ENCODE peak calls at places on chromosome 10, in seven cellular contexts. One of them, this sample, is unnamed.

GRCh38 chr10:91974960-91975359 is 51.4 kb downstream of the BTAF1 start:
- DNase-seq in C1 segment of cervical spinal cord: no peak
- DNase-seq in neural crest cell: no peak
- DNase-seq in GM23248: peak
- DNase-seq in cerebellar cortex: no peak
- DNase-seq in lower lobe of right lung: no peak
- DNase-seq in NCI-H1092: no peak
- DNase-seq in this sample: no peak

GRCh38 chr10:1093696-1094095 is 37.5 kb downstream of the WDR37 start:
- DNase-seq in cerebellar cortex: no peak
- DNase-seq in C1 segment of cervical spinal cord: no peak
- DNase-seq in NCI-H1092: no peak
- DNase-seq in lower lobe of right lung: no peak
- DNase-seq in neural crest cell: no peak
- DNase-seq in GM23248: no peak
- DNase-seq in this sample: no peak

GRCh38 chr10:29773675-29774091 is 138.9 kb upstream of the SVIL start:
- DNase-seq in C1 segment of cervical spinal cord: no peak
- DNase-seq in NCI-H1092: no peak
- DNase-seq in lower lobe of right lung: no peak
- DNase-seq in cerebellar cortex: no peak
- DNase-seq in neural crest cell: no peak
- DNase-seq in GM23248: no peak
- DNase-seq in this sample: no peak

GRCh38 chr10:60427709-60428386 is 38.2 kb upstream of the ANK3 start:
- DNase-seq in GM23248: peak
- DNase-seq in C1 segment of cervical spinal cord: no peak
- DNase-seq in neural crest cell: no peak
- DNase-seq in lower lobe of right lung: no peak
- DNase-seq in cerebellar cortex: no peak
- DNase-seq in NCI-H1092: no peak
- DNase-seq in this sample: no peak

GRCh38 chr10:11525503-11525902 is 85.9 kb downstream of the USP6NL start:
- DNase-seq in lower lobe of right lung: no peak
- DNase-seq in NCI-H1092: no peak
- DNase-seq in neural crest cell: no peak
- DNase-seq in C1 segment of cervical spinal cord: no peak
- DNase-seq in cerebellar cortex: no peak
- DNase-seq in GM23248: peak
- DNase-seq in this sample: no peak

GRCh38 chr10:68106656-68107055 is 2.6 kb upstream of the MYPN start:
- DNase-seq in NCI-H1092: no peak
- DNase-seq in C1 segment of cervical spinal cord: no peak
- DNase-seq in GM23248: peak
- DNase-seq in lower lobe of right lung: no peak
- DNase-seq in neural crest cell: no peak
- DNase-seq in cerebellar cortex: no peak
- DNase-seq in this sample: no peak

GRCh38 chr10:88066319-88066718 is 202.9 kb downstream of the PTEN start:
- DNase-seq in GM23248: no peak
- DNase-seq in C1 segment of cervical spinal cord: no peak
- DNase-seq in lower lobe of right lung: no peak
- DNase-seq in NCI-H1092: no peak
- DNase-seq in neural crest cell: no peak
- DNase-seq in cerebellar cortex: no peak
- DNase-seq in this sample: no peak

GRCh38 chr10:125011926-125012705 is 70.2 kb downstream of the ZRANB1 start:
- DNase-seq in lower lobe of right lung: peak
- DNase-seq in cerebellar cortex: no peak
- DNase-seq in GM23248: peak
- DNase-seq in C1 segment of cervical spinal cord: no peak
- DNase-seq in NCI-H1092: no peak
- DNase-seq in neural crest cell: no peak
- DNase-seq in this sample: no peak

GRCh38 chr10:105188737-105189463 is 547.8 kb downstream of the SORCS3 start:
- DNase-seq in cerebellar cortex: no peak
- DNase-seq in neural crest cell: no peak
- DNase-seq in NCI-H1092: no peak
- DNase-seq in lower lobe of right lung: no peak
- DNase-seq in GM23248: peak
- DNase-seq in C1 segment of cervical spinal cord: no peak
- DNase-seq in this sample: no peak

GRCh38 chr10:71217266-71218045 is 5.1 kb downstream of the UNC5B start:
- DNase-seq in neural crest cell: no peak
- DNase-seq in cerebellar cortex: peak
- DNase-seq in GM23248: peak
- DNase-seq in C1 segment of cervical spinal cord: no peak
- DNase-seq in NCI-H1092: no peak
- DNase-seq in lower lobe of right lung: no peak
- DNase-seq in this sample: peak

GRCh38 chr10:121436630-121437311 is 161.5 kb downstream of the FGFR2 start:
- DNase-seq in neural crest cell: no peak
- DNase-seq in cerebellar cortex: no peak
- DNase-seq in C1 segment of cervical spinal cord: no peak
- DNase-seq in lower lobe of right lung: no peak
- DNase-seq in GM23248: no peak
- DNase-seq in NCI-H1092: no peak
- DNase-seq in this sample: no peak

GRCh38 chr10:133141144-133141962 is 18.7 kb upstream of the KNDC1 start:
- DNase-seq in C1 segment of cervical spinal cord: no peak
- DNase-seq in NCI-H1092: no peak
- DNase-seq in GM23248: no peak
- DNase-seq in lower lobe of right lung: peak
- DNase-seq in neural crest cell: no peak
- DNase-seq in cerebellar cortex: no peak
- DNase-seq in this sample: no peak

GRCh38 chr10:19979628-19980027 is 163.4 kb downstream of the PLXDC2 start:
- DNase-seq in lower lobe of right lung: no peak
- DNase-seq in neural crest cell: no peak
- DNase-seq in cerebellar cortex: no peak
- DNase-seq in NCI-H1092: no peak
- DNase-seq in C1 segment of cervical spinal cord: no peak
- DNase-seq in GM23248: no peak
- DNase-seq in this sample: no peak

GRCh38 chr10:122306282-122306681 is 35.2 kb downstream of the BTBD16 start:
- DNase-seq in NCI-H1092: no peak
- DNase-seq in C1 segment of cervical spinal cord: no peak
- DNase-seq in GM23248: no peak
- DNase-seq in cerebellar cortex: no peak
- DNase-seq in neural crest cell: no peak
- DNase-seq in lower lobe of right lung: no peak
- DNase-seq in this sample: no peak

GRCh38 chr10:84341538-84341856 is 13.1 kb downstream of the CCSER2 start:
- DNase-seq in lower lobe of right lung: no peak
- DNase-seq in neural crest cell: no peak
- DNase-seq in cerebellar cortex: no peak
- DNase-seq in C1 segment of cervical spinal cord: no peak
- DNase-seq in NCI-H1092: no peak
- DNase-seq in GM23248: no peak
- DNase-seq in this sample: no peak

GRCh38 chr10:3987142-3987974 is 202.3 kb upstream of the KLF6 start:
- DNase-seq in C1 segment of cervical spinal cord: no peak
- DNase-seq in lower lobe of right lung: no peak
- DNase-seq in cerebellar cortex: no peak
- DNase-seq in neural crest cell: no peak
- DNase-seq in GM23248: peak
- DNase-seq in NCI-H1092: no peak
- DNase-seq in this sample: no peak

GRCh38 chr10:12409613-12410012 is 60.3 kb downstream of the CAMK1D start:
- DNase-seq in lower lobe of right lung: no peak
- DNase-seq in NCI-H1092: no peak
- DNase-seq in GM23248: no peak
- DNase-seq in C1 segment of cervical spinal cord: no peak
- DNase-seq in neural crest cell: no peak
- DNase-seq in cerebellar cortex: no peak
- DNase-seq in this sample: no peak

GRCh38 chr10:128147669-128148068 is 21.4 kb upstream of the MKI67 start:
- DNase-seq in C1 segment of cervical spinal cord: no peak
- DNase-seq in lower lobe of right lung: no peak
- DNase-seq in NCI-H1092: no peak
- DNase-seq in neural crest cell: no peak
- DNase-seq in GM23248: peak
- DNase-seq in cerebellar cortex: no peak
- DNase-seq in this sample: no peak

GRCh38 chr10:72013202-72013945 is 49.2 kb downstream of the CHST3 start:
- DNase-seq in GM23248: no peak
- DNase-seq in lower lobe of right lung: no peak
- DNase-seq in NCI-H1092: no peak
- DNase-seq in C1 segment of cervical spinal cord: no peak
- DNase-seq in neural crest cell: no peak
- DNase-seq in cerebellar cortex: peak
- DNase-seq in this sample: no peak

GRCh38 chr10:88409236-88409635 is 173.9 kb downstream of the RNLS start:
- DNase-seq in GM23248: peak
- DNase-seq in NCI-H1092: no peak
- DNase-seq in C1 segment of cervical spinal cord: no peak
- DNase-seq in cerebellar cortex: no peak
- DNase-seq in lower lobe of right lung: no peak
- DNase-seq in neural crest cell: no peak
- DNase-seq in this sample: no peak

GRCh38 chr10:46525824-46526681 is 30.4 kb downstream of the GPRIN2 start:
- DNase-seq in NCI-H1092: no peak
- DNase-seq in lower lobe of right lung: no peak
- DNase-seq in GM23248: no peak
- DNase-seq in cerebellar cortex: no peak
- DNase-seq in neural crest cell: no peak
- DNase-seq in C1 segment of cervical spinal cord: no peak
- DNase-seq in this sample: no peak